ENCODE peak calls at places on chromosomes 6 and 20, in six cellular contexts. B, V, F, E, D and Q are unnamed samples.

GRCh38 chr6:160349837-160350236 is 1.7 kb downstream of the SLC22A3 start:
- DNase-seq in E (no peak), B (no peak), V (no peak), F (no peak), D (no peak), Q (no peak)

GRCh38 chr6:35669441-35669776 is 19.3 kb downstream of the FKBP5 start:
- DNase-seq in B (no peak), D (no peak), V (no peak), F (no peak), E (no peak), Q (no peak)

GRCh38 chr6:25170640-25171039 is 108.5 kb upstream of the CARMIL1 start:
- DNase-seq in V (no peak), F (no peak), E (no peak), D (no peak), B (no peak), Q (no peak)

GRCh38 chr20:45114465-45115385 is at the start of gene WFDC5:
- DNase-seq in B (no peak), V (no peak), D (no peak), E (no peak), F (no peak), Q (no peak)

GRCh38 chr6:38208028-38208427 is 388.5 kb downstream of the ZFAND3 start:
- DNase-seq in B (no peak), V (no peak), D (no peak), E (no peak), F (no peak), Q (no peak)

GRCh38 chr6:63730311-63730710 is 94.7 kb downstream of the PHF3 start:
- DNase-seq in B (no peak), E (no peak), V (no peak), D (no peak), F (no peak), Q (no peak)

GRCh38 chr20:41003143-41003932 is 25.3 kb upstream of the TOP1 start:
- DNase-seq in V (peak; percentile 99), F (peak; percentile 23), D (peak; percentile 33), E (no peak), B (no peak), Q (peak; percentile 80)

GRCh38 chr20:8616792-8617191 is 452.1 kb upstream of the PLCB4 start:
- DNase-seq in F (no peak), B (no peak), E (no peak), D (no peak), V (no peak), Q (no peak)

GRCh38 chr20:58471161-58471834 is 43.9 kb downstream of the APCDD1L start:
- DNase-seq in B (no peak), F (no peak), E (peak; percentile 75), D (no peak), V (no peak), Q (peak; percentile 75)

GRCh38 chr6:129981598-129981997 is 36.8 kb upstream of the L3MBTL3 start:
- DNase-seq in D (no peak), E (no peak), V (no peak), B (no peak), F (no peak), Q (no peak)

GRCh38 chr20:62839816-62840215 is 21.8 kb downstream of the TCFL5 start:
- DNase-seq in D (no peak), V (no peak), E (no peak), B (no peak), F (no peak), Q (peak; percentile 59)

GRCh38 chr20:23627501-23627900 is 10.3 kb downstream of the CST3 start:
- DNase-seq in D (no peak), V (no peak), F (no peak), E (no peak), B (no peak), Q (no peak)

GRCh38 chr20:34874094-34874654 is 1.5 kb upstream of the GGT7 start:
- DNase-seq in E (peak; percentile 82), D (peak; percentile 40), F (no peak), B (peak; percentile 86), V (peak; percentile 90), Q (no peak)

GRCh38 chr20:37229300-37229699 is 32.3 kb downstream of the GHRH start:
- DNase-seq in D (no peak), F (no peak), B (no peak), E (no peak), V (no peak), Q (no peak)

GRCh38 chr6:106254636-106255035 is 70.9 kb downstream of the ATG5 start:
- DNase-seq in F (no peak), B (no peak), D (no peak), E (no peak), V (no peak), Q (no peak)

GRCh38 chr6:42260424-42260888 is 42.8 kb upstream of the MRPS10 start:
- DNase-seq in B (no peak), F (no peak), D (no peak), V (peak; percentile 44), E (peak; percentile 81), Q (peak; percentile 87)

GRCh38 chr20:44848254-44849015 is 37.1 kb upstream of the YWHAB start:
- DNase-seq in V (no peak), F (no peak), D (no peak), B (no peak), E (no peak), Q (no peak)

GRCh38 chr6:137222376-137222775 is 3.2 kb upstream of the IFNGR1 start:
- DNase-seq in B (no peak), V (no peak), F (no peak), E (no peak), D (no peak), Q (no peak)

GRCh38 chr6:37514377-37514776 is 14.7 kb upstream of the CCDC167 start:
- DNase-seq in F (no peak), B (no peak), V (no peak), D (no peak), E (no peak), Q (no peak)

GRCh38 chr6:43496370-43497128 is 13.6 kb downstream of the LRRC73 start:
- DNase-seq in D (no peak), F (no peak), E (peak; percentile 60), V (peak; percentile 80), B (peak; percentile 84), Q (no peak)

GRCh38 chr6:17930321-17930993 is 57.0 kb downstream of the KIF13A start:
- DNase-seq in F (no peak), D (no peak), V (peak; percentile 72), B (no peak), E (no peak), Q (no peak)

GRCh38 chr6:4185419-4185818 is 50.0 kb upstream of the ECI2 start:
- DNase-seq in V (no peak), F (no peak), B (no peak), E (no peak), D (no peak), Q (no peak)

GRCh38 chr6:144289006-144289405 is 3.9 kb downstream of the UTRN start:
- DNase-seq in B (no peak), F (no peak), D (no peak), E (no peak), V (no peak), Q (no peak)

GRCh38 chr20:4069741-4070140 is 54.4 kb upstream of the RNF24 start:
- DNase-seq in V (no peak), F (no peak), E (no peak), D (no peak), B (no peak), Q (no peak)

GRCh38 chr20:17536944-17537444 is 5.8 kb upstream of the BFSP1 start:
- DNase-seq in V (peak; percentile 90), E (peak; percentile 63), D (peak; percentile 65), F (peak; percentile 43), B (peak; percentile 80), Q (no peak)

GRCh38 chr6:43246301-43247114 is 3.2 kb downstream of the TTBK1 start:
- DNase-seq in V (peak; percentile 55), E (peak; percentile 73), F (no peak), B (no peak), D (no peak), Q (peak; percentile 94)

GRCh38 chr6:168177492-168177891 is 98.5 kb upstream of the FRMD1 start:
- DNase-seq in D (no peak), V (no peak), B (peak; percentile 62), F (no peak), E (no peak), Q (no peak)

GRCh38 chr20:19784511-19785172 is 26.6 kb downstream of the RIN2 start:
- DNase-seq in D (no peak), V (peak; percentile 75), E (peak; percentile 67), F (no peak), B (no peak), Q (peak; percentile 80)

GRCh38 chr6:26607434-26608230 is 10.9 kb downstream of the ABT1 start:
- DNase-seq in D (peak; percentile 72), F (peak; percentile 18), V (peak; percentile 72), E (no peak), B (no peak), Q (no peak)

GRCh38 chr6:26611599-26611998 is 14.8 kb downstream of the ABT1 start:
- DNase-seq in D (no peak), E (no peak), F (no peak), V (no peak), B (no peak), Q (no peak)

GRCh38 chr6:26613717-26614683 is 17.2 kb downstream of the ABT1 start:
- DNase-seq in B (peak; percentile 76), V (no peak), F (no peak), E (no peak), D (peak; percentile 31), Q (peak; percentile 80)

GRCh38 chr6:26609463-26609862 is 12.7 kb downstream of the ABT1 start:
- DNase-seq in E (no peak), F (no peak), V (no peak), D (no peak), B (no peak), Q (no peak)

DNA sequence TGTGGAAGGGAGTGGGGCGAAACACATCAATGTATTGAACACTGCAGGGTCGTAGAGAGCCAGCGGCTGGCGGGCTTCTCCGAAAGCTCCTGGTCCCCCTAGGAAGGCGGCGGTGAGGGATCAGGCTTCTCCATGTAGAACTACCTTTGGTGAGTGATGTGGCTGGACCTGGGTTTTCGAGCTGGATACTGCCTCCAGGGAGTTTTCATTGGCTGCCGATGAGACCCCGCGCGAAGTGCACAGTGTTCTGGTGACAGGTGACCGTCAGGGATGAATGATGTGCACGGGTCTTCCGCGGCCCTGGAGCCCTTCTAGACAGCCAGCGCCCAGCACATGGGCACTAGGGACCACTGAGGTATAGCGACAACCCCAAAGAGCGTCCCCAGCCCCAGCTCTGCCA is 16.4 kb downstream of the ABT1 start:
- DNase-seq in B (no peak), D (no peak), F (no peak), E (no peak), V (no peak), Q (no peak)
- H3K4me3 ChIP-seq in B (no peak overlapping the region), D (peak overlapping the region; percentile 67), F (no peak overlapping the region), E (no peak overlapping the region), V (no peak overlapping the region), Q (no peak overlapping the region)

GRCh38 chr6:154738561-154738961 is 5.3 kb downstream of the SCAF8 start:
- DNase-seq in V (no peak), B (no peak), E (no peak), F (no peak), D (no peak), Q (no peak)
- H3K4me1 ChIP-seq in V (peaks cover 86% of the 10 kb centered on the region), B (peaks cover 4% of the 10 kb centered on the region), E (peaks cover 88% of the 10 kb centered on the region), F (peaks cover 64% of the 10 kb centered on the region), D (peaks cover 35% of the 10 kb centered on the region), Q (peaks cover 29% of the 10 kb centered on the region)

GRCh38 chr6:27672113-27672799 is 199.4 kb upstream of the ZNF184 start:
- DNase-seq in B (no peak), D (no peak), F (no peak), E (no peak), V (peak; percentile 91), Q (no peak)
- H3K4me3 ChIP-seq in B (no peak overlapping the region), D (no peak overlapping the region), F (no peak overlapping the region), E (no peak overlapping the region), V (peak overlapping the region; percentile 64), Q (no peak overlapping the region)

GRCh38 chr20:32206383-32207210 is 946 bp downstream of the PLAGL2 start:
- DNase-seq in F (no peak), E (no peak), B (no peak), V (no peak), D (no peak), Q (no peak)
- H3K4me1 ChIP-seq in F (peaks cover 60% of the 10 kb centered on the region), E (peaks cover 68% of the 10 kb centered on the region), B (peaks cover 3% of the 10 kb centered on the region), V (peaks cover 74% of the 10 kb centered on the region), D (peaks cover 29% of the 10 kb centered on the region), Q (peaks cover 54% of the 10 kb centered on the region)